ENCODE peak calls at places on chromosomes 1 and 21, in ten cellular contexts. One of them, this sample, is unnamed.

GRCh38 chr1:200896571-200897187 is 2.0 kb downstream of the INAVA start:
- DNase-seq in activated effector memory CD4-positive, alpha-beta T cell treated with anti-CD3 and anti-CD28 coated beads, Interleukin-2, amount 50 U/mL, for 16 hours: no peak
- DNase-seq in amniotic stem cell: no peak
- DNase-seq in RWPE2: peak
- DNase-seq in mammary epithelial cell: peak
- DNase-seq in left cardiac atrium: no peak
- DNase-seq in KG1: no peak
- DNase-seq in amygdala: no peak
- DNase-seq in AG08396: no peak
- DNase-seq in iris pigment epithelial cell: peak
- DNase-seq in this sample: no peak

GRCh38 chr21:34536820-34537219 is 24.8 kb upstream of the KCNE1 start:
- DNase-seq in activated effector memory CD4-positive, alpha-beta T cell treated with anti-CD3 and anti-CD28 coated beads, Interleukin-2, amount 50 U/mL, for 16 hours: no peak
- DNase-seq in amniotic stem cell: no peak
- DNase-seq in RWPE2: no peak
- DNase-seq in mammary epithelial cell: no peak
- DNase-seq in left cardiac atrium: no peak
- DNase-seq in KG1: no peak
- DNase-seq in amygdala: no peak
- DNase-seq in AG08396: no peak
- DNase-seq in iris pigment epithelial cell: peak
- DNase-seq in this sample: no peak

GRCh38 chr1:244171241-244171985 is 120.3 kb downstream of the ZBTB18 start:
- DNase-seq in activated effector memory CD4-positive, alpha-beta T cell treated with anti-CD3 and anti-CD28 coated beads, Interleukin-2, amount 50 U/mL, for 16 hours: no peak
- DNase-seq in amniotic stem cell: no peak
- DNase-seq in RWPE2: no peak
- DNase-seq in mammary epithelial cell: no peak
- DNase-seq in left cardiac atrium: no peak
- DNase-seq in KG1: no peak
- DNase-seq in amygdala: peak
- DNase-seq in AG08396: no peak
- DNase-seq in iris pigment epithelial cell: no peak
- DNase-seq in this sample: no peak

GRCh38 chr1:203652718-203653461 is 26.3 kb downstream of the ATP2B4 start:
- DNase-seq in activated effector memory CD4-positive, alpha-beta T cell treated with anti-CD3 and anti-CD28 coated beads, Interleukin-2, amount 50 U/mL, for 16 hours: no peak
- DNase-seq in amniotic stem cell: no peak
- DNase-seq in RWPE2: no peak
- DNase-seq in mammary epithelial cell: no peak
- DNase-seq in left cardiac atrium: no peak
- DNase-seq in KG1: peak
- DNase-seq in amygdala: no peak
- DNase-seq in AG08396: no peak
- DNase-seq in iris pigment epithelial cell: no peak
- DNase-seq in this sample: no peak

GRCh38 chr1:200351826-200352549 is 57.8 kb downstream of the ZNF281 start:
- DNase-seq in activated effector memory CD4-positive, alpha-beta T cell treated with anti-CD3 and anti-CD28 coated beads, Interleukin-2, amount 50 U/mL, for 16 hours: no peak
- DNase-seq in amniotic stem cell: peak
- DNase-seq in RWPE2: no peak
- DNase-seq in mammary epithelial cell: peak
- DNase-seq in left cardiac atrium: no peak
- DNase-seq in KG1: peak
- DNase-seq in amygdala: no peak
- DNase-seq in AG08396: peak
- DNase-seq in iris pigment epithelial cell: peak
- DNase-seq in this sample: peak

GRCh38 chr1:221169447-221169889 is 290.2 kb downstream of the HLX start:
- DNase-seq in activated effector memory CD4-positive, alpha-beta T cell treated with anti-CD3 and anti-CD28 coated beads, Interleukin-2, amount 50 U/mL, for 16 hours: no peak
- DNase-seq in amniotic stem cell: no peak
- DNase-seq in RWPE2: no peak
- DNase-seq in mammary epithelial cell: no peak
- DNase-seq in left cardiac atrium: no peak
- DNase-seq in KG1: no peak
- DNase-seq in amygdala: no peak
- DNase-seq in AG08396: no peak
- DNase-seq in iris pigment epithelial cell: peak
- DNase-seq in this sample: no peak

GRCh38 chr1:209884665-209885117 is 53.3 kb upstream of the SYT14 start:
- DNase-seq in activated effector memory CD4-positive, alpha-beta T cell treated with anti-CD3 and anti-CD28 coated beads, Interleukin-2, amount 50 U/mL, for 16 hours: peak
- DNase-seq in amniotic stem cell: peak
- DNase-seq in RWPE2: peak
- DNase-seq in mammary epithelial cell: peak
- DNase-seq in left cardiac atrium: peak
- DNase-seq in KG1: no peak
- DNase-seq in amygdala: peak
- DNase-seq in AG08396: peak
- DNase-seq in iris pigment epithelial cell: peak
- DNase-seq in this sample: no peak

GRCh38 chr1:33618636-33619035 is 146.2 kb downstream of the ZSCAN20 start:
- DNase-seq in activated effector memory CD4-positive, alpha-beta T cell treated with anti-CD3 and anti-CD28 coated beads, Interleukin-2, amount 50 U/mL, for 16 hours: no peak
- DNase-seq in amniotic stem cell: no peak
- DNase-seq in RWPE2: no peak
- DNase-seq in mammary epithelial cell: no peak
- DNase-seq in left cardiac atrium: no peak
- DNase-seq in KG1: no peak
- DNase-seq in amygdala: no peak
- DNase-seq in AG08396: no peak
- DNase-seq in iris pigment epithelial cell: no peak
- DNase-seq in this sample: no peak

GRCh38 chr1:165143437-165144065 is 213.0 kb downstream of the LMX1A start:
- DNase-seq in activated effector memory CD4-positive, alpha-beta T cell treated with anti-CD3 and anti-CD28 coated beads, Interleukin-2, amount 50 U/mL, for 16 hours: no peak
- DNase-seq in amniotic stem cell: no peak
- DNase-seq in RWPE2: no peak
- DNase-seq in mammary epithelial cell: peak
- DNase-seq in left cardiac atrium: no peak
- DNase-seq in KG1: peak
- DNase-seq in amygdala: no peak
- DNase-seq in AG08396: no peak
- DNase-seq in iris pigment epithelial cell: no peak
- DNase-seq in this sample: no peak

GRCh38 chr1:235357485-235358378 is 9.5 kb upstream of the TBCE start:
- DNase-seq in activated effector memory CD4-positive, alpha-beta T cell treated with anti-CD3 and anti-CD28 coated beads, Interleukin-2, amount 50 U/mL, for 16 hours: no peak
- DNase-seq in amniotic stem cell: no peak
- DNase-seq in RWPE2: no peak
- DNase-seq in mammary epithelial cell: no peak
- DNase-seq in left cardiac atrium: no peak
- DNase-seq in KG1: no peak
- DNase-seq in amygdala: no peak
- DNase-seq in AG08396: no peak
- DNase-seq in iris pigment epithelial cell: no peak
- DNase-seq in this sample: no peak

GRCh38 chr1:232872738-232873137 is 67.5 kb downstream of the MAP10 start:
- DNase-seq in activated effector memory CD4-positive, alpha-beta T cell treated with anti-CD3 and anti-CD28 coated beads, Interleukin-2, amount 50 U/mL, for 16 hours: no peak
- DNase-seq in amniotic stem cell: no peak
- DNase-seq in RWPE2: no peak
- DNase-seq in mammary epithelial cell: no peak
- DNase-seq in left cardiac atrium: no peak
- DNase-seq in KG1: no peak
- DNase-seq in amygdala: no peak
- DNase-seq in AG08396: no peak
- DNase-seq in iris pigment epithelial cell: no peak
- DNase-seq in this sample: no peak

GRCh38 chr1:205065666-205066065 is 18.6 kb downstream of the TMEM81 start:
- DNase-seq in activated effector memory CD4-positive, alpha-beta T cell treated with anti-CD3 and anti-CD28 coated beads, Interleukin-2, amount 50 U/mL, for 16 hours: peak
- DNase-seq in amniotic stem cell: no peak
- DNase-seq in RWPE2: no peak
- DNase-seq in mammary epithelial cell: no peak
- DNase-seq in left cardiac atrium: no peak
- DNase-seq in KG1: no peak
- DNase-seq in amygdala: no peak
- DNase-seq in AG08396: no peak
- DNase-seq in iris pigment epithelial cell: no peak
- DNase-seq in this sample: no peak

GRCh38 chr1:112618114-112618720 is 724 bp downstream of the ST7L start:
- DNase-seq in activated effector memory CD4-positive, alpha-beta T cell treated with anti-CD3 and anti-CD28 coated beads, Interleukin-2, amount 50 U/mL, for 16 hours: no peak
- DNase-seq in amniotic stem cell: no peak
- DNase-seq in RWPE2: no peak
- DNase-seq in mammary epithelial cell: peak
- DNase-seq in left cardiac atrium: no peak
- DNase-seq in KG1: peak
- DNase-seq in amygdala: no peak
- DNase-seq in AG08396: no peak
- DNase-seq in iris pigment epithelial cell: peak
- DNase-seq in this sample: no peak

GRCh38 chr1:208101661-208102431 is 142.3 kb downstream of the PLXNA2 start:
- DNase-seq in activated effector memory CD4-positive, alpha-beta T cell treated with anti-CD3 and anti-CD28 coated beads, Interleukin-2, amount 50 U/mL, for 16 hours: no peak
- DNase-seq in amniotic stem cell: no peak
- DNase-seq in RWPE2: no peak
- DNase-seq in mammary epithelial cell: no peak
- DNase-seq in left cardiac atrium: peak
- DNase-seq in KG1: no peak
- DNase-seq in amygdala: peak
- DNase-seq in AG08396: no peak
- DNase-seq in iris pigment epithelial cell: no peak
- DNase-seq in this sample: no peak

GRCh38 chr1:38941527-38942019 is at the start of gene RHBDL2:
- DNase-seq in activated effector memory CD4-positive, alpha-beta T cell treated with anti-CD3 and anti-CD28 coated beads, Interleukin-2, amount 50 U/mL, for 16 hours: no peak
- DNase-seq in amniotic stem cell: no peak
- DNase-seq in RWPE2: peak
- DNase-seq in mammary epithelial cell: peak
- DNase-seq in left cardiac atrium: peak
- DNase-seq in KG1: no peak
- DNase-seq in amygdala: peak
- DNase-seq in AG08396: peak
- DNase-seq in iris pigment epithelial cell: peak
- DNase-seq in this sample: no peak

GRCh38 chr21:39344848-39345247 is 4.0 kb downstream of the HMGN1 start:
- DNase-seq in activated effector memory CD4-positive, alpha-beta T cell treated with anti-CD3 and anti-CD28 coated beads, Interleukin-2, amount 50 U/mL, for 16 hours: no peak
- DNase-seq in amniotic stem cell: no peak
- DNase-seq in RWPE2: no peak
- DNase-seq in mammary epithelial cell: no peak
- DNase-seq in left cardiac atrium: no peak
- DNase-seq in KG1: no peak
- DNase-seq in amygdala: no peak
- DNase-seq in AG08396: no peak
- DNase-seq in iris pigment epithelial cell: no peak
- DNase-seq in this sample: no peak

GRCh38 chr1:36085686-36086526 is 2.0 kb downstream of the TEKT2 start:
- DNase-seq in activated effector memory CD4-positive, alpha-beta T cell treated with anti-CD3 and anti-CD28 coated beads, Interleukin-2, amount 50 U/mL, for 16 hours: peak
- DNase-seq in amniotic stem cell: no peak
- DNase-seq in RWPE2: no peak
- DNase-seq in mammary epithelial cell: no peak
- DNase-seq in left cardiac atrium: no peak
- DNase-seq in KG1: no peak
- DNase-seq in amygdala: no peak
- DNase-seq in AG08396: no peak
- DNase-seq in iris pigment epithelial cell: no peak
- DNase-seq in this sample: no peak

GRCh38 chr1:118862755-118863154 is 125.4 kb downstream of the TBX15 start:
- DNase-seq in activated effector memory CD4-positive, alpha-beta T cell treated with anti-CD3 and anti-CD28 coated beads, Interleukin-2, amount 50 U/mL, for 16 hours: no peak
- DNase-seq in amniotic stem cell: no peak
- DNase-seq in RWPE2: no peak
- DNase-seq in mammary epithelial cell: peak
- DNase-seq in left cardiac atrium: no peak
- DNase-seq in KG1: no peak
- DNase-seq in amygdala: no peak
- DNase-seq in AG08396: no peak
- DNase-seq in iris pigment epithelial cell: no peak
- DNase-seq in this sample: no peak

GRCh38 chr1:37875833-37876232 is 16.4 kb upstream of the MTF1 start:
- DNase-seq in activated effector memory CD4-positive, alpha-beta T cell treated with anti-CD3 and anti-CD28 coated beads, Interleukin-2, amount 50 U/mL, for 16 hours: no peak
- DNase-seq in amniotic stem cell: no peak
- DNase-seq in RWPE2: no peak
- DNase-seq in mammary epithelial cell: peak
- DNase-seq in left cardiac atrium: no peak
- DNase-seq in KG1: no peak
- DNase-seq in amygdala: no peak
- DNase-seq in AG08396: no peak
- DNase-seq in iris pigment epithelial cell: peak
- DNase-seq in this sample: no peak

GRCh38 chr1:220818421-220819173 is 31.9 kb downstream of the MTARC1 start:
- DNase-seq in activated effector memory CD4-positive, alpha-beta T cell treated with anti-CD3 and anti-CD28 coated beads, Interleukin-2, amount 50 U/mL, for 16 hours: no peak
- DNase-seq in amniotic stem cell: peak
- DNase-seq in RWPE2: no peak
- DNase-seq in mammary epithelial cell: no peak
- DNase-seq in left cardiac atrium: no peak
- DNase-seq in KG1: no peak
- DNase-seq in amygdala: no peak
- DNase-seq in AG08396: peak
- DNase-seq in iris pigment epithelial cell: peak
- DNase-seq in this sample: no peak

This sample was measured in CD8-positive, alpha-beta T cell.